ENCODE peak calls at places on chromosomes 11 and 22, in five cellular contexts. S is gastrocnemius medialis, O is H54, U is heart left ventricle, T is GM12891. N is an unnamed sample.

GRCh38 chr11:78231962-78232459 is 43.3 kb downstream of the USP35 start:
- DNase-seq in T (no peak), U (no peak), S (no peak), O (no peak), N (no peak)

GRCh38 chr22:46028069-46028991 is 51.4 kb upstream of the WNT7B start:
- DNase-seq in O (no peak), U (no peak), T (no peak), S (no peak), N (peak; percentile 57)

GRCh38 chr11:37394236-37394870 is 796.3 kb upstream of the RAG2 start:
- DNase-seq in T (no peak), U (no peak), S (no peak), O (no peak), N (no peak)

GRCh38 chr11:92340839-92341238 is 116.2 kb downstream of the FAT3 start:
- DNase-seq in U (no peak), O (peak; percentile 2), T (no peak), S (no peak), N (no peak)

GRCh38 chr11:18704045-18704645 is 5.6 kb downstream of the TMEM86A start:
- DNase-seq in O (no peak), T (no peak), U (no peak), S (no peak), N (peak; percentile 5)

GRCh38 chr22:22953796-22954195 is 66.2 kb downstream of the IGLL5 start:
- DNase-seq in T (no peak), S (no peak), O (no peak), U (no peak), N (no peak)

GRCh38 chr11:94507485-94507884 is 4.8 kb upstream of the C11orf97 start:
- DNase-seq in S (no peak), U (no peak), T (no peak), O (no peak), N (no peak)

GRCh38 chr11:73189315-73189714 is 28.8 kb upstream of the P2RY2 start:
- DNase-seq in O (no peak), U (no peak), S (no peak), T (peak; percentile 41), N (peak; percentile 67)

GRCh38 chr11:12868315-12869073 is 140.6 kb upstream of the RASSF10 start:
- DNase-seq in U (no peak), O (peak; percentile 21), T (no peak), S (no peak), N (no peak)

DNA sequence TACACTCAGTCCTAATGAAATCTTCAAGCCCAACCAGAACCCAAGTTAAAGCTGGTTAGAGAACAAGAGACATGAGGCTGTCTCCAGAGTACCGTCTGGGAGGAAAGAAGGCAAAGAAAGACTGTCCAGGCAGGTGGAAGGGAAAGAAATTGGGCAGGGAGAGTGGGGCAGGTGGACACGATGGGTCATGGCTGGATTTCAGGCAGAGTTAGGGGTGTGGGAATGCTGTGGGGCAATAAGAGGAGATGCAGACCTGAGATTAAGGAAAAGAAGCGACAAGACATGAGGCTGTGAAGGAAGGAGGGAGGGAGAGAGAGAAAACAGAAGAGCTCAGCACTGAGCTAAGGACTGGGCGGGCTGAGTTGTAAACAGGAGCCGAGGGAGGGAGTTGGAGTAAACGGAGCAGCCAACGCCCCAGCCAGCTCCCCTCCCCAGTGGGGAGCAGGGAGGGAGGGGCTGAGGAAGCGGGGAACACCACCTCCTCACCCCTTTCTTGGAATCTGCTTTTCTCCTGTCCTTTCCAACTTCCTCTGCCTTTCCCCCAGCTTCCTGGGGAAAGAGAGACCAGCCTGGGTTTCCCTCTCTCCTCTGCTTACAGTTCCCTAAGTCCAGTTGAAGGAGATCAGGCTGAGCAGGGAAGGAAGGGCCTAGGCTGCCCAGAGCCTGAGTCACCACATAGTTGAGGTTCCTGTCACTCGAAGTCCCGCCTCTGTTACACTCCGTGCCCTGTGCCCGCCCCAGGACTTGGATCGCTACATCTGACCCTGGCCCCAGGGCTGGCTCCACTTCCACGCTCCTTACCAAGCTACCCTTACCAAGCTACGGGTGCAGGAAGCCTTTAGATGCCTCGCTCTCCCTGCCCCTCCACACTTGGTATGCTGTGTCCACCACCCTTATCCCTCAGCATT is 6.6 kb upstream of the AHNAK start:
- DNase-seq in S (peak; percentile 95), T (no peak), U (peak; percentile 92), O (peak; percentile 72), N (peak; percentile 93)
- TF ChIP-seq POLR2A in S (peak; percentile 76), T (no peak), U (no peak), O (peak; percentile 54), N (no peak)

GRCh38 chr11:117223741-117224685 is 7.9 kb downstream of the PCSK7 start:
- DNase-seq in U (no peak), O (no peak), S (no peak), T (no peak), N (peak; percentile 44)
- TF ChIP-seq POLR2A in U (no peak), O (no peak), S (no peak), T (no peak), N (no peak)

GRCh38 chr22:19376247-19376646 is 55.3 kb downstream of the HIRA start:
- DNase-seq in O (no peak), S (no peak), U (no peak), T (no peak), N (no peak)
- TF ChIP-seq POLR2A in O (no peak), S (no peak), U (no peak), T (no peak), N (no peak)

GRCh38 chr11:6606471-6607189 is 3.1 kb downstream of the ILK start:
- DNase-seq in U (peak; percentile 95), S (peak; percentile 73), O (peak; percentile 99), T (no peak), N (peak; percentile 96)

GRCh38 chr11:6601041-6601461 is 2.4 kb downstream of the RRP8 start:
- DNase-seq in T (no peak), U (no peak), S (no peak), O (no peak), N (no peak)

GRCh38 chr11:6604081-6604626 is 580 bp downstream of the ILK start:
- DNase-seq in T (no peak), U (peak; percentile 58), S (no peak), O (peak; percentile 60), N (no peak)

GRCh38 chr11:6602096-6602940 is 1.1 kb downstream of the RRP8 start:
- DNase-seq in S (no peak), T (no peak), O (no peak), U (no peak), N (no peak)

DNA sequence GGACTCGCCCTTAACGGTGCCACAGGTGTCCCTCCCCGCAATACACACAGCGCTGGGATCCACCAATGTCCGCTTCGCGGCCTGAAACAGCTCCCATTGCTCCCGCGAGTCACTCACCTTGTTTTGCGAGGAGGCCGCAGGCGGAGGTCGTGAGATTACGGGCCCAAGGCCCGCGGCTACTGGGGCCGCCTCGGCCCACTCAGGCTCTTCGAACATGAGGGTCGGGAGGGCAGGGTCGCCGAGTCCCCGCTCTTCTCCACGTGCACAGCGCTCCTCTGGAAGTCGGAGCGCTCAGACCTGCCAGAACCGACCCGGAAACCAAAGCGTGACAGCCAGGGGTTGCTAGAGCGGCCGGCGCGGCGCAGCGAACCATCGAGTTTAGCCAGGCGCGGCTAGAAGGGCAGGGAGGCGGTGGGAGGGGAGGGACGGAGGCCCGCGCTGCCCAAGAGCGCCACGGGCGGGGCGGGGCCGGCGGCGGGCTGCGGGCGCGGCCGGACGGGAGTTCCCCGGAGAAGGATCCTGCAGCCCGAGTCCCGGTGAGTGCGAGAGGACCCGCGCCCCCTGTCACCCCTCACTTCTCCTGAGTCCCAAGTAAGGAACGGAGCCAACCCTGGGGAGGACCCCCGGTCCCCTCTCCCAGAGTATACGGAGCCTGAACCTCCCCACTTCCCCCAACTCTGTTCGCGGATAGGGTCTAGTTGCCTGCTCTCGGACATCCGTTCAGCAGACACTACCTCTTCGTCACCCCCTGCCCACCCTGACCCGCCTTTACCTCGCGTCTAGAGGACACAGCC is at the start of the genes ILK and RRP8:
- DNase-seq in T (peak; percentile 89), S (peak; percentile 88), O (peak; percentile 94), U (peak; percentile 94), N (peak; percentile 94)
- TF ChIP-seq POLR2A in T (peak; percentile 71), S (peak; percentile 87), O (peak; percentile 62), U (peak; percentile 54), N (peak; percentile 59)

GRCh38 chr11:63879598-63879997 is 37.4 kb downstream of the RCOR2 start:
- DNase-seq in S (no peak), U (no peak), T (no peak), O (no peak), N (no peak)

GRCh38 chr11:63874511-63874910 is 35.6 kb downstream of the MARK2 start:
- DNase-seq in S (no peak), U (peak; percentile 57), T (no peak), O (no peak), N (no peak)

GRCh38 chr11:63877658-63878241 is 38.8 kb downstream of the MARK2 start:
- DNase-seq in S (no peak), T (no peak), O (no peak), U (no peak), N (no peak)

GRCh38 chr11:63875506-63875905 is 36.6 kb downstream of the MARK2 start:
- DNase-seq in S (no peak), U (no peak), O (no peak), T (no peak), N (no peak)

DNA sequence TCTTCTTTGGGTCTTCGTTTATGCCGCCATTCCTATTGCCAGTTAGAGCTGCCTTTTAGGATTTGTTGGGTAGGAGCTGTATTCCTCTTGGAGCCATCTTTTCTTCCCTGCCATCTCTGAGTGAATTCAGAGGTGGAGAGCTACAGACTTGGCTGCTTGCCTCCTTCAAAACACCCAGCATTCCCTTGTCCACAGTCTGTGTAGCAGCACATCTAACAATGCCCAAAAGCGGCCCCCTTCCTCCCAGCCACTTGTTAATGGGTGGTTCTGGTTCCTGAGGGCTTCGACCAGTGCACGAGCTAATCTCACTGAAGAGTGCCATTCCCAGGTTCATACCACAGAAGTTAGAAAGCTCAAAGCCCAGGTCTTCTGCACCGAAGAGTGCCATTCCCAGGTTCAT is 37.7 kb downstream of the MARK2 start:
- DNase-seq in O (no peak), T (no peak), S (no peak), U (no peak), N (no peak)
- TF ChIP-seq POLR2A in O (no peak), T (no peak), S (no peak), U (no peak), N (no peak)